ENCODE peak calls at places on chromosomes 6 and 20, in seven cellular contexts. One of them, this sample, is unnamed.

GRCh38 chr6:3489961-3490621 is 33.2 kb upstream of the SLC22A23 start:
- DNase-seq in DND-41: no peak
- DNase-seq in stomach: no peak
- DNase-seq in mammary epithelial cell: no peak
- DNase-seq in GM23338: no peak
- DNase-seq in endothelial cell of umbilical vein: no peak
- DNase-seq in ascending aorta: no peak
- DNase-seq in this sample: no peak

GRCh38 chr20:58096880-58097813 is 131.3 kb downstream of the ANKRD60 start:
- DNase-seq in DND-41: no peak
- DNase-seq in GM23338: no peak
- DNase-seq in endothelial cell of umbilical vein: no peak
- DNase-seq in stomach: no peak
- DNase-seq in ascending aorta: no peak
- DNase-seq in mammary epithelial cell: no peak
- DNase-seq in this sample: no peak

GRCh38 chr20:9235518-9235917 is 166.6 kb downstream of the PLCB4 start:
- DNase-seq in endothelial cell of umbilical vein: peak; percentile 49
- DNase-seq in stomach: no peak
- DNase-seq in ascending aorta: no peak
- DNase-seq in DND-41: no peak
- DNase-seq in GM23338: no peak
- DNase-seq in mammary epithelial cell: peak; percentile 38
- DNase-seq in this sample: no peak

GRCh38 chr6:109484161-109484560 is 1.1 kb upstream of the ZBTB24 start:
- DNase-seq in DND-41: no peak
- DNase-seq in ascending aorta: no peak
- DNase-seq in endothelial cell of umbilical vein: peak; percentile 6
- DNase-seq in stomach: no peak
- DNase-seq in GM23338: no peak
- DNase-seq in mammary epithelial cell: no peak
- DNase-seq in this sample: no peak

GRCh38 chr20:47989957-47990356 is 204.7 kb upstream of the SULF2 start:
- DNase-seq in endothelial cell of umbilical vein: no peak
- DNase-seq in stomach: no peak
- DNase-seq in GM23338: no peak
- DNase-seq in mammary epithelial cell: no peak
- DNase-seq in ascending aorta: no peak
- DNase-seq in DND-41: no peak
- DNase-seq in this sample: no peak

GRCh38 chr6:138600726-138601125 is 101.4 kb upstream of the NHSL1 start:
- DNase-seq in GM23338: no peak
- DNase-seq in DND-41: no peak
- DNase-seq in ascending aorta: no peak
- DNase-seq in endothelial cell of umbilical vein: no peak
- DNase-seq in stomach: no peak
- DNase-seq in mammary epithelial cell: peak; percentile 49
- DNase-seq in this sample: no peak

GRCh38 chr6:46510656-46511055 is 19.4 kb upstream of the RCAN2 start:
- DNase-seq in stomach: no peak
- DNase-seq in GM23338: no peak
- DNase-seq in ascending aorta: peak; percentile 72
- DNase-seq in endothelial cell of umbilical vein: no peak
- DNase-seq in DND-41: no peak
- DNase-seq in mammary epithelial cell: peak; percentile 58
- DNase-seq in this sample: no peak

GRCh38 chr20:3067139-3068009 is 4.0 kb upstream of the OXT start:
- DNase-seq in mammary epithelial cell: no peak
- DNase-seq in ascending aorta: no peak
- DNase-seq in endothelial cell of umbilical vein: no peak
- DNase-seq in stomach: no peak
- DNase-seq in GM23338: no peak
- DNase-seq in DND-41: no peak
- DNase-seq in this sample: no peak

GRCh38 chr6:5666695-5667094 is 340.0 kb downstream of the NRN1 start:
- DNase-seq in stomach: no peak
- DNase-seq in mammary epithelial cell: no peak
- DNase-seq in DND-41: no peak
- DNase-seq in ascending aorta: no peak
- DNase-seq in endothelial cell of umbilical vein: no peak
- DNase-seq in GM23338: no peak
- DNase-seq in this sample: no peak

GRCh38 chr6:145729887-145730286 is 5.4 kb downstream of the EPM2A start:
- DNase-seq in endothelial cell of umbilical vein: no peak
- DNase-seq in GM23338: no peak
- DNase-seq in mammary epithelial cell: no peak
- DNase-seq in ascending aorta: no peak
- DNase-seq in DND-41: no peak
- DNase-seq in stomach: no peak
- DNase-seq in this sample: no peak

GRCh38 chr6:44353336-44353735 is 10.9 kb downstream of the SPATS1 start:
- DNase-seq in DND-41: no peak
- DNase-seq in ascending aorta: no peak
- DNase-seq in mammary epithelial cell: no peak
- DNase-seq in GM23338: no peak
- DNase-seq in endothelial cell of umbilical vein: no peak
- DNase-seq in stomach: no peak
- DNase-seq in this sample: no peak

GRCh38 chr6:119501798-119502483 is 152.4 kb upstream of the MAN1A1 start:
- DNase-seq in ascending aorta: no peak
- DNase-seq in GM23338: no peak
- DNase-seq in mammary epithelial cell: no peak
- DNase-seq in DND-41: no peak
- DNase-seq in stomach: no peak
- DNase-seq in endothelial cell of umbilical vein: no peak
- DNase-seq in this sample: no peak

GRCh38 chr6:110002676-110003075 is 24.6 kb downstream of the GPR6 start:
- DNase-seq in GM23338: no peak
- DNase-seq in stomach: no peak
- DNase-seq in DND-41: no peak
- DNase-seq in mammary epithelial cell: no peak
- DNase-seq in endothelial cell of umbilical vein: no peak
- DNase-seq in ascending aorta: no peak
- DNase-seq in this sample: no peak

GRCh38 chr6:80457044-80457933 is 350.8 kb downstream of the BCKDHB start:
- DNase-seq in DND-41: no peak
- DNase-seq in mammary epithelial cell: peak; percentile 94
- DNase-seq in GM23338: no peak
- DNase-seq in stomach: peak; percentile 60
- DNase-seq in endothelial cell of umbilical vein: peak; percentile 94
- DNase-seq in ascending aorta: peak; percentile 86
- DNase-seq in this sample: no peak

GRCh38 chr6:154569136-154569862 is 58.8 kb upstream of the CNKSR3 start:
- DNase-seq in stomach: no peak
- DNase-seq in ascending aorta: no peak
- DNase-seq in GM23338: no peak
- DNase-seq in mammary epithelial cell: no peak
- DNase-seq in endothelial cell of umbilical vein: peak; percentile 62
- DNase-seq in DND-41: no peak
- DNase-seq in this sample: no peak

GRCh38 chr6:125264476-125264875 is 37.3 kb downstream of the HDDC2 start:
- DNase-seq in mammary epithelial cell: no peak
- DNase-seq in endothelial cell of umbilical vein: no peak
- DNase-seq in GM23338: no peak
- DNase-seq in ascending aorta: no peak
- DNase-seq in stomach: no peak
- DNase-seq in DND-41: no peak
- DNase-seq in this sample: no peak

GRCh38 chr6:147078602-147079001 is 125.6 kb upstream of the STXBP5 start:
- DNase-seq in GM23338: no peak
- DNase-seq in DND-41: no peak
- DNase-seq in mammary epithelial cell: peak; percentile 24
- DNase-seq in ascending aorta: no peak
- DNase-seq in stomach: no peak
- DNase-seq in endothelial cell of umbilical vein: no peak
- DNase-seq in this sample: no peak

GRCh38 chr6:169190970-169191369 is 62.7 kb downstream of the THBS2 start:
- DNase-seq in DND-41: no peak
- DNase-seq in stomach: no peak
- DNase-seq in ascending aorta: peak; percentile 62
- DNase-seq in GM23338: no peak
- DNase-seq in endothelial cell of umbilical vein: no peak
- DNase-seq in mammary epithelial cell: no peak
- DNase-seq in this sample: no peak

GRCh38 chr20:41798926-41799502 is 180.8 kb upstream of the CHD6 start:
- DNase-seq in DND-41: no peak
- DNase-seq in mammary epithelial cell: no peak
- DNase-seq in ascending aorta: no peak
- DNase-seq in endothelial cell of umbilical vein: no peak
- DNase-seq in stomach: no peak
- DNase-seq in GM23338: peak; percentile 42
- DNase-seq in this sample: no peak

GRCh38 chr20:35171753-35172433 is at the start of gene PROCR:
- DNase-seq in GM23338: peak; percentile 87
- DNase-seq in DND-41: peak; percentile 13
- DNase-seq in stomach: peak; percentile 72
- DNase-seq in mammary epithelial cell: peak; percentile 99
- DNase-seq in ascending aorta: peak; percentile 92
- DNase-seq in endothelial cell of umbilical vein: peak; percentile 98
- DNase-seq in this sample: no peak

GRCh38 chr6:169969372-169970099 is 218.1 kb downstream of the ERMARD start:
- DNase-seq in mammary epithelial cell: no peak
- DNase-seq in endothelial cell of umbilical vein: no peak
- DNase-seq in DND-41: no peak
- DNase-seq in ascending aorta: no peak
- DNase-seq in stomach: peak; percentile 23
- DNase-seq in GM23338: no peak
- DNase-seq in this sample: no peak

GRCh38 chr20:18079756-18080353 is 22.1 kb upstream of the OVOL2 start:
- DNase-seq in stomach: no peak
- DNase-seq in mammary epithelial cell: no peak
- DNase-seq in ascending aorta: no peak
- DNase-seq in GM23338: no peak
- DNase-seq in endothelial cell of umbilical vein: no peak
- DNase-seq in DND-41: no peak
- DNase-seq in this sample: no peak

GRCh38 chr20:15673206-15673605 is 900.0 kb downstream of the KIF16B start:
- DNase-seq in mammary epithelial cell: peak; percentile 53
- DNase-seq in ascending aorta: no peak
- DNase-seq in stomach: no peak
- DNase-seq in endothelial cell of umbilical vein: peak; percentile 76
- DNase-seq in DND-41: no peak
- DNase-seq in GM23338: no peak
- DNase-seq in this sample: no peak

GRCh38 chr6:140879861-140880260 is 1252.9 kb upstream of the GJE1 start:
- DNase-seq in endothelial cell of umbilical vein: no peak
- DNase-seq in GM23338: no peak
- DNase-seq in mammary epithelial cell: peak; percentile 65
- DNase-seq in DND-41: no peak
- DNase-seq in stomach: no peak
- DNase-seq in ascending aorta: no peak
- DNase-seq in this sample: no peak

GRCh38 chr6:139423970-139424667 is 49.7 kb upstream of the CITED2 start:
- DNase-seq in DND-41: no peak
- DNase-seq in stomach: no peak
- DNase-seq in endothelial cell of umbilical vein: no peak
- DNase-seq in GM23338: no peak
- DNase-seq in mammary epithelial cell: no peak
- DNase-seq in ascending aorta: no peak
- DNase-seq in this sample: no peak

GRCh38 chr6:89853068-89853467 is 23.4 kb downstream of the CASP8AP2 start:
- DNase-seq in stomach: no peak
- DNase-seq in endothelial cell of umbilical vein: no peak
- DNase-seq in GM23338: no peak
- DNase-seq in mammary epithelial cell: no peak
- DNase-seq in ascending aorta: no peak
- DNase-seq in DND-41: no peak
- DNase-seq in this sample: no peak

DNA sequence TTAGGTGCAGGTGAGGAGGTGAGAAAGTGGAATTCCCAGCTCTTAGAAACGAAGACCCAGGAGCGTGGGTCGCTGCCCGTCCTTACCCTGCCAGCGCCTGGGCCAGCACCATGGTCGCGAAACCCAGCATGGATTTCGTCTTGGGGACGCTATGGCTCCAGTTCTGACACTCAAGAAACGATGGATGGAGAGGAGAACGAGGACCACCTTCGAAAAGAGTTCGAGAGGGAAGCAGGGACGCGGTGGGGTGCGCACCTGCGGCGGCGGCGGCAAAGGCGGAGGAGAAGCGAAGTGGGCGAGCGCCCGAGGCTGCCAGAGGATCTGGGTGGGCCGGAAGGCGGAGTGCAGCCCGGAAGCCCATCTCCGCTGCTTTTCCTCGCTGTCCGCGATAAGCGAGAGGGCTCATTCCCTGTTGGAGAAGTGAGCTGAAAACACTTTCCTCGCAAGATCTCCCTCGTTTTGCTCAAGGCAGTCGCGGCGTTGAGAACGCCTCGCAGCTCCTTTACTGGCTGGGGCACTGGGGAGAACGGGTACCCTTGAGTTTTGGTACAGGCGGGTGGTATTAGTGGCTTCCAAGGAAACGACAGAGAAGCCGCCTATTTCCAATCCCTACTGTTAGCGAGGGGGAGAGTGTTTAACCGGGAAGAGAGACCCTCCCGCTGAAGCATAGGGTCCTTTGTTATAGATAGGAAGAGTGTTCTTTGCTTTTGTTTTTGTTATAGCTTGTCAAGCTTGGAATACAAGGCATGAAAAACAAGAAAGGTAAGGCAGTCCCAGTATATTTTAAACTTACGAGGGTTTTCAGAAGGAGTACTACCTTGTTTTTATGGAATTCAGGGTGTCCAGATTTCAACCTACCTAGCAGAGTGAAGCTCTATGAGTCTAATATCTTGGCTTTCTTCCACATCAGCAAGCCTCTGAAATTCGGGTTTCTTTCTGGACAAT is 109.5 kb downstream of the TRIM27 start:
- DNase-seq in endothelial cell of umbilical vein: no peak
- DNase-seq in ascending aorta: no peak
- DNase-seq in GM23338: peak; percentile 69
- DNase-seq in stomach: no peak
- DNase-seq in mammary epithelial cell: no peak
- DNase-seq in DND-41: no peak
- DNase-seq in this sample: no peak
- H3K4me3 ChIP-seq in endothelial cell of umbilical vein: no peak overlapping the region
- H3K4me3 ChIP-seq in ascending aorta: no peak overlapping the region
- H3K4me3 ChIP-seq in GM23338: peak overlapping the region; percentile 75
- H3K4me3 ChIP-seq in stomach: no peak overlapping the region
- H3K4me3 ChIP-seq in mammary epithelial cell: peak overlapping the region; percentile 51
- H3K4me3 ChIP-seq in DND-41: no peak overlapping the region
- H3K4me3 ChIP-seq in this sample: no peak overlapping the region

GRCh38 chr20:25216199-25216945 is 20.9 kb downstream of the ENTPD6 start:
- DNase-seq in endothelial cell of umbilical vein: no peak
- DNase-seq in GM23338: no peak
- DNase-seq in mammary epithelial cell: no peak
- DNase-seq in ascending aorta: no peak
- DNase-seq in DND-41: no peak
- DNase-seq in stomach: peak; percentile 16
- DNase-seq in this sample: no peak
- H3K4me1 ChIP-seq in endothelial cell of umbilical vein: no peaks in the 10 kb centered on the region
- H3K4me1 ChIP-seq in GM23338: no peaks in the 10 kb centered on the region
- H3K4me1 ChIP-seq in mammary epithelial cell: no peaks in the 10 kb centered on the region
- H3K4me1 ChIP-seq in ascending aorta: no peaks in the 10 kb centered on the region
- H3K4me1 ChIP-seq in DND-41: no peaks in the 10 kb centered on the region
- H3K4me1 ChIP-seq in stomach: no peaks in the 10 kb centered on the region
- H3K4me1 ChIP-seq in this sample: no peaks in the 10 kb centered on the region

GRCh38 chr20:44810061-44810390 is 320 bp downstream of the RIMS4 start:
- DNase-seq in stomach: no peak
- DNase-seq in DND-41: no peak
- DNase-seq in GM23338: peak; percentile 43
- DNase-seq in endothelial cell of umbilical vein: no peak
- DNase-seq in ascending aorta: no peak
- DNase-seq in mammary epithelial cell: no peak
- DNase-seq in this sample: no peak
- H3K4me3 ChIP-seq in stomach: peak overlapping the region; percentile 26
- H3K4me3 ChIP-seq in DND-41: no peak overlapping the region
- H3K4me3 ChIP-seq in GM23338: peak overlapping the region; percentile 88
- H3K4me3 ChIP-seq in endothelial cell of umbilical vein: no peak overlapping the region
- H3K4me3 ChIP-seq in ascending aorta: peak overlapping the region; percentile 66
- H3K4me3 ChIP-seq in mammary epithelial cell: no peak overlapping the region
- H3K4me3 ChIP-seq in this sample: no peak overlapping the region

GRCh38 chr20:23533161-23533560 is 35.1 kb downstream of the CST9L start:
- DNase-seq in mammary epithelial cell: no peak
- DNase-seq in endothelial cell of umbilical vein: no peak
- DNase-seq in ascending aorta: no peak
- DNase-seq in GM23338: peak; percentile 66
- DNase-seq in stomach: no peak
- DNase-seq in DND-41: no peak
- DNase-seq in this sample: no peak
- H3K4me1 ChIP-seq in mammary epithelial cell: no peaks in the 10 kb centered on the region
- H3K4me1 ChIP-seq in endothelial cell of umbilical vein: no peaks in the 10 kb centered on the region
- H3K4me1 ChIP-seq in ascending aorta: no peaks in the 10 kb centered on the region
- H3K4me1 ChIP-seq in GM23338: peaks cover 25% of the 10 kb centered on the region
- H3K4me1 ChIP-seq in stomach: no peaks in the 10 kb centered on the region
- H3K4me1 ChIP-seq in DND-41: no peaks in the 10 kb centered on the region
- H3K4me1 ChIP-seq in this sample: no peaks in the 10 kb centered on the region

This sample was measured in naive thymus-derived CD4-positive, alpha-beta T cell.